ENCODE peak calls at places on chromosome 19, in ten cellular contexts. U is activated naive CD8-positive, alpha-beta T cell treated with anti-CD3 and anti-CD28 coated beads for 36 hours; C is GM03348; N is Calu3; P is activated T-cell treated with anti-CD3 and anti-CD28 coated beads for 24 hours; S is mesendoderm; J is stimulated activated CD4-positive, alpha-beta T cell treated with anti-CD3 and anti-CD28 coated beads, Interleukin-4, amount 100 ng/mL, for 4 hours; D is HTR-8/SVneo; E is osteocyte; I is activated CD4-positive, alpha-beta memory T cell treated with anti-CD3 and anti-CD28 coated beads for 36 hours. W is an unnamed sample.

GRCh38 chr19:10286803-10287737 is at the start of gene ICAM4:
- DNase-seq in N (no peak), C (no peak), P (no peak), E (peak), J (peak), U (peak), D (no peak), S (peak), I (peak), W (no peak)

GRCh38 chr19:3880471-3881271 is at the start of gene ATCAY:
- DNase-seq in S (peak), P (no peak), I (no peak), N (no peak), D (peak), J (no peak), E (no peak), U (no peak), C (peak), W (no peak)

GRCh38 chr19:54233941-54234340 is 8.6 kb downstream of the LILRA6 start:
- DNase-seq in U (no peak), I (no peak), P (no peak), D (no peak), N (no peak), E (no peak), J (no peak), S (no peak), C (no peak), W (no peak)

GRCh38 chr19:38073806-38074685 is 150.0 kb downstream of the DPF1 start:
- DNase-seq in D (no peak), C (no peak), E (no peak), J (no peak), N (no peak), P (no peak), I (no peak), U (no peak), S (peak), W (no peak)

GRCh38 chr19:6414033-6414643 is 10.5 kb downstream of the KHSRP start:
- DNase-seq in N (no peak), E (no peak), J (no peak), I (no peak), C (no peak), U (no peak), D (no peak), P (no peak), S (peak), W (no peak)

GRCh38 chr19:9296336-9296735 is 13.3 kb downstream of the ZNF699 start:
- DNase-seq in C (no peak), S (peak), E (no peak), D (no peak), J (no peak), N (no peak), P (no peak), I (no peak), U (no peak), W (no peak)

GRCh38 chr19:2061093-2061935 is 10.3 kb upstream of the MKNK2 start:
- DNase-seq in P (peak), J (peak), C (peak), U (peak), N (peak), S (peak), D (peak), I (peak), E (peak), W (peak)

GRCh38 chr19:917323-918151 is at the start of gene KISS1R:
- DNase-seq in I (peak), J (no peak), D (no peak), S (peak), N (peak), E (no peak), U (peak), P (no peak), C (no peak), W (peak)

GRCh38 chr19:4304509-4305252 is at the start of gene FSD1:
- DNase-seq in N (peak), C (peak), P (peak), E (peak), U (peak), S (peak), J (peak), I (peak), D (peak), W (peak)

GRCh38 chr19:41305923-41306322 is 4.0 kb upstream of the CCDC97 start:
- DNase-seq in S (peak), E (no peak), J (no peak), N (no peak), C (no peak), P (no peak), U (no peak), D (no peak), I (no peak), W (no peak)

GRCh38 chr19:53915000-53915399 is 5.9 kb downstream of the CACNG7 start:
- DNase-seq in I (no peak), J (no peak), P (no peak), E (no peak), C (no peak), N (no peak), D (no peak), U (no peak), S (peak), W (no peak)

GRCh38 chr19:45115809-45116615 is 23.0 kb downstream of the PPP1R37 start:
- DNase-seq in D (no peak), J (no peak), I (no peak), N (no peak), C (no peak), P (no peak), U (no peak), S (no peak), E (no peak), W (no peak)

GRCh38 chr19:13355356-13355755 is 150.9 kb downstream of the CACNA1A start:
- DNase-seq in I (no peak), P (no peak), D (no peak), J (no peak), S (no peak), U (no peak), C (no peak), N (no peak), E (no peak), W (no peak)

GRCh38 chr19:17772172-17772571 is 20.9 kb downstream of the FCHO1 start:
- DNase-seq in J (no peak), N (no peak), I (no peak), E (no peak), U (no peak), P (no peak), S (peak), D (no peak), C (no peak), W (no peak)